ENCODE peak calls at places on chromosome 3, in seven cellular contexts. D is esophagus muscularis mucosa; U is stimulated activated CD8-positive, alpha-beta memory T cell treated with anti-CD3 and anti-CD28 coated beads, Interleukin-15, amount 100 ng/mL, for 24 hours; A is AG10803; O is activated T-helper 1 cell treated with anti-CD3 and anti-CD28 coated beads, Interleukin-2, amount 50 U/mL, for 16 hours; M is H7; G is mesothelial cell of epicardium. W is an unnamed sample.

GRCh38 chr3:186318135-186318534 is 43.9 kb downstream of the DGKG start:
- DNase-seq in D (no peak), U (no peak), A (peak), O (no peak), G (no peak), M (no peak), W (peak)

GRCh38 chr3:14118400-14119165 is 6.1 kb downstream of the CHCHD4 start:
- DNase-seq in U (no peak), D (peak), M (no peak), G (peak), O (no peak), A (no peak), W (no peak)

GRCh38 chr3:113021471-113021870 is 30.7 kb downstream of the GTPBP8 start:
- DNase-seq in O (no peak), G (no peak), D (no peak), M (no peak), U (no peak), A (no peak), W (no peak)

GRCh38 chr3:72953325-72953956 is 43.2 kb upstream of the PPP4R2 start:
- DNase-seq in U (no peak), G (no peak), O (no peak), M (no peak), A (peak), D (no peak), W (no peak)

GRCh38 chr3:3766140-3766539 is 33.1 kb upstream of the LRRN1 start:
- DNase-seq in A (no peak), M (no peak), D (no peak), G (no peak), O (no peak), U (no peak), W (no peak)

GRCh38 chr3:185824051-185824466 is 783 bp downstream of the IGF2BP2 start:
- DNase-seq in O (no peak), M (peak), D (no peak), U (no peak), A (peak), G (no peak), W (no peak)

GRCh38 chr3:18645603-18646002 is 220.5 kb upstream of the SATB1 start:
- DNase-seq in G (no peak), D (no peak), O (no peak), A (no peak), U (no peak), M (no peak), W (no peak)

GRCh38 chr3:135641771-135642170 is 323.8 kb upstream of the PPP2R3A start:
- DNase-seq in M (no peak), G (no peak), A (no peak), D (no peak), O (no peak), U (no peak), W (no peak)

GRCh38 chr3:98732239-98733054 is 30.7 kb upstream of the ST3GAL6 start:
- DNase-seq in D (no peak), A (no peak), O (no peak), M (peak), G (peak), U (no peak), W (peak)

GRCh38 chr3:115922681-115923347 is 299.5 kb downstream of the GAP43 start:
- DNase-seq in A (peak), D (no peak), O (no peak), G (no peak), U (no peak), M (peak), W (peak)

GRCh38 chr3:70597312-70597711 is 284.9 kb upstream of the MDFIC2 start:
- DNase-seq in A (no peak), U (no peak), D (no peak), O (no peak), M (no peak), G (no peak), W (no peak)

GRCh38 chr3:135138776-135139175 is 343.7 kb downstream of the EPHB1 start:
- DNase-seq in O (no peak), D (no peak), M (no peak), G (no peak), U (no peak), A (no peak), W (no peak)

GRCh38 chr3:141798455-141798854 is 35.2 kb downstream of the GRK7 start:
- DNase-seq in G (no peak), O (no peak), U (no peak), D (no peak), M (no peak), A (peak), W (no peak)